ENCODE peak calls at places on chromosomes 11 and 22, in five cellular contexts. One of them, this sample, is unnamed.

GRCh38 chr22:39282642-39283311 is 36.6 kb downstream of the RPL3 start:
- DNase-seq in Calu3: no peak
- DNase-seq in germinal center: no peak
- DNase-seq in SHP77: no peak
- DNase-seq in NCI-H1930: no peak
- DNase-seq in this sample: no peak

GRCh38 chr22:37701121-37701786 is 4.4 kb downstream of the TRIOBP start:
- DNase-seq in Calu3: no peak
- DNase-seq in germinal center: no peak
- DNase-seq in SHP77: no peak
- DNase-seq in NCI-H1930: no peak
- DNase-seq in this sample: no peak

GRCh38 chr22:49727881-49728563 is 99.7 kb downstream of the BRD1 start:
- DNase-seq in germinal center: no peak
- DNase-seq in SHP77: no peak
- DNase-seq in NCI-H1930: no peak
- DNase-seq in Calu3: no peak
- DNase-seq in this sample: no peak

GRCh38 chr11:95305726-95306522 is 74.9 kb upstream of the SESN3 start:
- DNase-seq in Calu3: no peak
- DNase-seq in NCI-H1930: no peak
- DNase-seq in SHP77: no peak
- DNase-seq in germinal center: no peak
- DNase-seq in this sample: no peak

GRCh38 chr22:39205344-39206021 is 39.3 kb downstream of the PDGFB start:
- DNase-seq in Calu3: peak
- DNase-seq in germinal center: no peak
- DNase-seq in SHP77: no peak
- DNase-seq in NCI-H1930: no peak
- DNase-seq in this sample: peak

GRCh38 chr11:74686792-74687191 is 44.4 kb downstream of the CHRDL2 start:
- DNase-seq in SHP77: no peak
- DNase-seq in germinal center: no peak
- DNase-seq in NCI-H1930: no peak
- DNase-seq in Calu3: no peak
- DNase-seq in this sample: no peak

GRCh38 chr11:78586452-78587046 is 11.9 kb upstream of the NARS2 start:
- DNase-seq in Calu3: no peak
- DNase-seq in NCI-H1930: no peak
- DNase-seq in germinal center: peak
- DNase-seq in SHP77: peak
- DNase-seq in this sample: no peak

GRCh38 chr11:87290304-87290922 is 252.7 kb downstream of the TMEM135 start:
- DNase-seq in SHP77: peak
- DNase-seq in NCI-H1930: peak
- DNase-seq in Calu3: no peak
- DNase-seq in germinal center: peak
- DNase-seq in this sample: no peak

GRCh38 chr11:132472411-132473205 is 1059.7 kb downstream of the OPCML start:
- DNase-seq in germinal center: no peak
- DNase-seq in SHP77: no peak
- DNase-seq in NCI-H1930: no peak
- DNase-seq in Calu3: no peak
- DNase-seq in this sample: no peak

GRCh38 chr11:118924591-118925585 is 838 bp downstream of the BCL9L start:
- DNase-seq in germinal center: peak
- DNase-seq in Calu3: peak
- DNase-seq in NCI-H1930: no peak
- DNase-seq in SHP77: peak
- DNase-seq in this sample: peak

GRCh38 chr22:40875111-40875510 is 13.2 kb upstream of the DNAJB7 start:
- DNase-seq in SHP77: no peak
- DNase-seq in Calu3: no peak
- DNase-seq in germinal center: no peak
- DNase-seq in NCI-H1930: no peak
- DNase-seq in this sample: no peak

GRCh38 chr22:19718255-19719054 is 4.2 kb downstream of the SEPTIN5 start:
- DNase-seq in SHP77: no peak
- DNase-seq in Calu3: no peak
- DNase-seq in NCI-H1930: peak
- DNase-seq in germinal center: peak
- DNase-seq in this sample: no peak

GRCh38 chr22:11253000-11253511 is 4274.9 kb upstream of the OR11H1 start:
- DNase-seq in Calu3: no peak
- DNase-seq in germinal center: no peak
- DNase-seq in NCI-H1930: no peak
- DNase-seq in SHP77: no peak
- DNase-seq in this sample: no peak

GRCh38 chr22:47053865-47054185 is 291.4 kb downstream of the TBC1D22A start:
- DNase-seq in SHP77: no peak
- DNase-seq in NCI-H1930: no peak
- DNase-seq in germinal center: no peak
- DNase-seq in Calu3: no peak
- DNase-seq in this sample: no peak

GRCh38 chr11:39247570-39248137 is 2211.8 kb downstream of the LRRC4C start:
- DNase-seq in NCI-H1930: no peak
- DNase-seq in Calu3: no peak
- DNase-seq in SHP77: no peak
- DNase-seq in germinal center: no peak
- DNase-seq in this sample: no peak

GRCh38 chr11:134644489-134645456 is 232.7 kb upstream of the B3GAT1 start:
- DNase-seq in Calu3: no peak
- DNase-seq in SHP77: no peak
- DNase-seq in NCI-H1930: no peak
- DNase-seq in germinal center: no peak
- DNase-seq in this sample: no peak

GRCh38 chr11:17738350-17739207 is 4.0 kb downstream of the KCNC1 start:
- DNase-seq in germinal center: no peak
- DNase-seq in NCI-H1930: no peak
- DNase-seq in Calu3: no peak
- DNase-seq in SHP77: no peak
- DNase-seq in this sample: no peak

This sample was measured in GM06990.